ENCODE peak calls at places on chromosomes 4 and X, in seven cellular contexts. M is HS-5, T is HTR-8/SVneo, X is NB4, A is NCI-H1092, G is endothelial cell, P is HCEC 1CT. Y is an unnamed sample.

GRCh38 chr4:82739292-82740190 is 59.1 kb downstream of the SCD5 start:
- DNase-seq in A (no peak), M (no peak), P (no peak), G (peak), X (peak), T (no peak), Y (peak)

GRCh38 chrX:154738013-154738738 is 12.7 kb downstream of the GAB3 start:
- DNase-seq in G (no peak), T (no peak), M (no peak), A (no peak), P (peak), X (peak), Y (no peak)

GRCh38 chr4:155944516-155944915 is 9.2 kb downstream of the CTSO start:
- DNase-seq in M (no peak), X (no peak), P (no peak), A (no peak), G (no peak), T (peak), Y (no peak)

GRCh38 chr4:1376841-1377605 is 29.2 kb downstream of the NKX1-1 start:
- DNase-seq in A (no peak), G (no peak), X (no peak), M (no peak), T (no peak), P (no peak), Y (no peak)

GRCh38 chr4:144480068-144480467 is 165.9 kb upstream of the HHIP start:
- DNase-seq in M (no peak), A (no peak), X (no peak), T (no peak), G (no peak), P (no peak), Y (no peak)

GRCh38 chrX:2908125-2908685 is 20.9 kb downstream of the ARSD start:
- DNase-seq in P (no peak), X (no peak), A (no peak), M (no peak), T (no peak), G (no peak), Y (no peak)

GRCh38 chr4:124713213-124713592 is 671 bp upstream of the ANKRD50 start:
- DNase-seq in P (peak), M (peak), A (peak), T (peak), G (peak), X (peak), Y (no peak)

GRCh38 chr4:138236035-138236434 is 6.1 kb downstream of the SLC7A11 start:
- DNase-seq in T (no peak), M (no peak), A (no peak), X (no peak), G (no peak), P (peak), Y (no peak)

GRCh38 chrX:10395643-10396042 is 224.7 kb downstream of the MID1 start:
- DNase-seq in M (no peak), X (peak), P (no peak), T (no peak), A (no peak), G (no peak), Y (no peak)

GRCh38 chrX:80808160-80808735 is 1.4 kb downstream of the BRWD3 start:
- DNase-seq in A (no peak), G (peak), P (peak), X (peak), T (no peak), M (no peak), Y (peak)

GRCh38 chr4:176949022-176949421 is 156.3 kb upstream of the VEGFC start:
- DNase-seq in P (peak), G (no peak), M (no peak), A (no peak), T (no peak), X (no peak), Y (no peak)

GRCh38 chr4:17018013-17018412 is 119.6 kb upstream of the LDB2 start:
- DNase-seq in M (no peak), T (no peak), X (no peak), A (no peak), P (no peak), G (no peak), Y (no peak)

GRCh38 chr4:7323461-7323871 is 111.3 kb downstream of the PSAPL1 start:
- DNase-seq in A (no peak), G (no peak), P (no peak), T (no peak), M (no peak), X (no peak), Y (no peak)

GRCh38 chrX:45775462-45775861 is 574.8 kb upstream of the DIPK2B start:
- DNase-seq in P (peak), M (no peak), A (no peak), T (peak), X (no peak), G (no peak), Y (no peak)

GRCh38 chr4:153465145-153465544 is 1.0 kb upstream of the TMEM131L start:
- DNase-seq in G (no peak), M (no peak), T (no peak), A (no peak), P (no peak), X (peak), Y (peak)

GRCh38 chrX:139770366-139770765 is 62.4 kb upstream of the MCF2 start:
- DNase-seq in P (no peak), A (no peak), T (no peak), M (no peak), X (no peak), G (no peak), Y (no peak)

GRCh38 chr4:76548704-76549103 is 113.7 kb downstream of the SHROOM3 start:
- DNase-seq in P (no peak), T (no peak), M (no peak), X (no peak), A (no peak), G (no peak), Y (no peak)

GRCh38 chrX:153411988-153412574 is 809 bp downstream of the ZFP92 start:
- DNase-seq in A (no peak), M (no peak), X (no peak), G (no peak), T (no peak), P (no peak), Y (no peak)

GRCh38 chr4:38985363-38986065 is 46.7 kb downstream of the TMEM156 start:
- DNase-seq in M (no peak), X (no peak), A (no peak), T (no peak), P (no peak), G (no peak), Y (no peak)

GRCh38 chr4:186946682-186947294 is 223.1 kb upstream of the FAT1 start:
- DNase-seq in T (peak), G (peak), P (no peak), A (no peak), X (no peak), M (no peak), Y (peak)

GRCh38 chrX:112734250-112734649 is 54.5 kb upstream of the LHFPL1 start:
- DNase-seq in M (no peak), T (no peak), G (no peak), P (peak), A (no peak), X (peak), Y (no peak)

GRCh38 chr4:108555701-108556100 is 64.7 kb upstream of the RPL34 start:
- DNase-seq in G (no peak), P (no peak), T (no peak), X (no peak), M (no peak), A (no peak), Y (no peak)

GRCh38 chr4:96170198-96170597 is 330.3 kb downstream of the PDHA2 start:
- DNase-seq in A (no peak), T (no peak), G (no peak), M (no peak), P (no peak), X (peak), Y (no peak)

GRCh38 chr4:186342582-186342981 is 76.6 kb downstream of the F11 start:
- DNase-seq in G (no peak), M (peak), X (no peak), A (no peak), P (no peak), T (peak), Y (no peak)

Y was measured in Karpas-422.